ENCODE peak calls at places on chromosomes 4 and X, in eight cellular contexts. R is ovary, U is GM12891, Z is sigmoid colon, K is prostate gland, X is heart left ventricle, E is esophagus squamous epithelium, F is right lobe of liver. T is an unnamed sample.

GRCh38 chrX:153611298-153612095 is 12.6 kb upstream of the CCNQ start:
- DNase-seq in R (no peak), U (no peak), Z (no peak), K (no peak), X (peak; percentile 13), E (no peak), F (no peak), T (no peak)

GRCh38 chrX:48580662-48581061 is 6.4 kb downstream of the RBM3 start:
- DNase-seq in R (no peak), U (no peak), Z (no peak), K (peak; percentile 15), X (no peak), E (no peak), F (no peak), T (no peak)

GRCh38 chr4:26490111-26490979 is at the start of gene CCKAR:
- DNase-seq in R (no peak), U (no peak), Z (no peak), K (no peak), X (no peak), E (no peak), F (no peak), T (no peak)

GRCh38 chrX:64350521-64350920 is 44.7 kb downstream of the MTMR8 start:
- DNase-seq in R (no peak), U (no peak), Z (no peak), K (no peak), X (no peak), E (no peak), F (no peak), T (no peak)

GRCh38 chr4:140099993-140100392 is 54.0 kb downstream of the MAML3 start:
- DNase-seq in R (no peak), U (no peak), Z (peak; percentile 76), K (no peak), X (peak; percentile 52), E (no peak), F (peak; percentile 34), T (no peak)

GRCh38 chrX:1661048-1661921 is 46.4 kb downstream of the ASMT start:
- DNase-seq in R (no peak), U (peak; percentile 89), Z (no peak), K (peak; percentile 9), X (peak; percentile 47), E (peak; percentile 33), F (peak; percentile 30), T (no peak)

GRCh38 chrX:101676571-101676970 is 16.9 kb upstream of the ARMCX2 start:
- DNase-seq in R (no peak), U (no peak), Z (no peak), K (no peak), X (no peak), E (no peak), F (no peak), T (no peak)

GRCh38 chr4:119589165-119589564 is 39.4 kb downstream of the PDE5A start:
- DNase-seq in R (no peak), U (no peak), Z (no peak), K (no peak), X (no peak), E (no peak), F (no peak), T (no peak)

GRCh38 chr4:67765401-67765800 is 11.2 kb upstream of the GNRHR start:
- DNase-seq in R (no peak), U (no peak), Z (no peak), K (no peak), X (no peak), E (no peak), F (no peak), T (no peak)

GRCh38 chrX:105694839-105695238 is 127.5 kb upstream of the NRK start:
- DNase-seq in R (no peak), U (no peak), Z (no peak), K (no peak), X (no peak), E (no peak), F (no peak), T (no peak)

GRCh38 chr4:36349904-36350554 is 68.6 kb downstream of the DTHD1 start:
- DNase-seq in R (no peak), U (no peak), Z (no peak), K (no peak), X (no peak), E (no peak), F (no peak), T (no peak)

GRCh38 chr4:95124906-95125504 is 367.2 kb downstream of the BMPR1B start:
- DNase-seq in R (no peak), U (no peak), Z (no peak), K (peak; percentile 33), X (no peak), E (no peak), F (no peak), T (peak; percentile 6)

GRCh38 chrX:40094900-40095587 is 2.7 kb downstream of the BCOR start:
- DNase-seq in R (no peak), U (no peak), Z (no peak), K (no peak), X (no peak), E (no peak), F (no peak), T (peak; percentile 48)

GRCh38 chrX:40095588-40096394 is 2.0 kb downstream of the BCOR start:
- DNase-seq in R (peak; percentile 55), U (no peak), Z (no peak), K (peak; percentile 7), X (peak; percentile 29), E (no peak), F (peak; percentile 36), T (peak; percentile 61)

GRCh38 chrX:40097492-40098263 is at the start of gene BCOR:
- DNase-seq in R (peak; percentile 77), U (no peak), Z (peak; percentile 90), K (peak; percentile 65), X (peak; percentile 81), E (no peak), F (peak; percentile 87), T (peak; percentile 92)

GRCh38 chrX:40097101-40097491 is 662 bp downstream of the BCOR start:
- DNase-seq in R (peak; percentile 50), U (no peak), Z (no peak), K (no peak), X (no peak), E (no peak), F (no peak), T (peak; percentile 73)

DNA sequence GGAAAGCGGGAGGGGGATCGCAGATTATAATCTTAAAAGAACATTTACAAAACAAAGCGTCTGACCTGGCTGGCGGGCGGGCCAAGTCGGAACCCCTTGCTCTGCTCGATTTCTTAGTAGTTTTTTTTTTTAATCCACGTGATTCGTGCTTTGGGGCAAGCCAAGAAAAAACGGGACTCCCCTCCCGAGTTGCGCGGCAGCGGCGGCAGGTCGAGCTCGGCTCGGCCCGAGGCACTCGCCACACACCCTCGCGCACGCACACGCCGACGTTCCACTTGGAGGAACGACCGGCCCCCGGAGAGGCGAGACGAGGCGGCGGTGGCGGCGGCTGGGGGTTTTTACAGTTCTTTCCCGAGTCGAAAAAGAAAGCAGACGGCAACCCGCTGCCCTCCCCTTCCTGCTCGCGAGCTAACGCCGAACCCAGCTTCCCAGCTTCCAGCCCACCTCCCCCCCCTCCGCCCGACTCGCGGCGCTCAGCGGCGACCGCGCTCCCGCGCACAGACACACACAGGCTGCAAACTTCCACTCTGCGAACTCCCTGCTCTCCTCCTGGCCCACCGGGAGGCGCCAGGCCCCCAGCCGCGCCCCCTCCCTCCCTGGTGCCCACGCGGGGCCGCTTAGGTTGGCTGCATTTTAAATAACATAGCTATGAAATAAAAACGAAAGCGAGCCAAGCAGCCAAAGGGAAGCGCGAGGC is 1.2 kb downstream of the BCOR start:
- DNase-seq in R (peak; percentile 61), U (no peak), Z (peak; percentile 79), K (peak; percentile 25), X (peak; percentile 46), E (no peak), F (peak; percentile 65), T (peak; percentile 66)
- TF ChIP-seq POLR2A in R (no peak), U (no peak), Z (no peak), K (peak; percentile 13), X (no peak), E (no peak), F (no peak), T (no peak)

GRCh38 chr4:163063891-163064290 is 102.8 kb downstream of the NAF1 start:
- DNase-seq in R (no peak), U (no peak), Z (no peak), K (no peak), X (no peak), E (no peak), F (no peak), T (no peak)
- TF ChIP-seq POLR2A in R (no peak), U (no peak), Z (no peak), K (no peak), X (no peak), E (no peak), F (no peak), T (no peak)

DNA sequence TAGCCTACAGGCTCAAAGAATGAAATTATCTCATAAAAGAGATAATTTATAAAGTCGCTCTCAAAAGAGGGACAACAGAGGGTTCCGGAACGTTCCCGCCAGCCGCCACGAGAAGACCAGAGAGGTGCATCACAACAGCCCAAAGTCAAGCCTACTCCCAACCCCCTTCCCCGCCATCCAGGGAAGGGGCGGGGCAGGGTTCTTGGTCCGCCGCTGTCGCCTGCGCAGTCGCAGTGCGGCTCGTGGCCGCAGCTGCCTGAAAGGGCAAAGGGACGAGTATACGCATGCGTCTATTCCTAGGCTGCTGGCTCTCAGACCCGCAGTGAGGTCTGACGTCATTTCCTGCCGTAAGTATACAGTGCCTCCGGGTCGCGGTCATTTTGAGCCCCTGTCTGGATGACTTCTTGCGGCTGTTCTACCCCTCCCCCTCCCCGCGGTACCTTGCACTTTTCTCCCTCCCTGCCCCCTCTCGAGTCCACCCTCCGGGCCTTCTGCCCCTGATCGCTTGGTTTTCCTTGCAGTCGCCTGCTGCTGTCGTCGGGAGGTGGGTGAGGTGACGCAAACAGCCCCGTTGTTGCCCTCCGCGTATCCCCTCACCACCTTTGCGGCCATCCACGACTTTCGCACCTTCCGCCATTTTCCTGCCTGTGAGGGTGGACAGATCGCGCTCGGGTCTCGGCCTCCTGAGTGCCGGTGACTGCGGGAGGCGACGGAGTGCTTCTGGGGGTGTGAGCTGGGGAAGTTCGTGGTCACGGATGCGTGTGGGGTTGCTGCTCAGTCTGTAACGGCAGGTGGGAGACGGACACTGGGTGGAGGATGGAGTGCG is at the start of gene OCIAD1:
- DNase-seq in R (peak; percentile 93), U (peak; percentile 90), Z (peak; percentile 99), K (peak; percentile 99), X (peak; percentile 99), E (peak; percentile 93), F (peak; percentile 95), T (peak; percentile 99)
- TF ChIP-seq POLR2A in R (peak; percentile 37), U (peak; percentile 88), Z (peak; percentile 9), K (peak; percentile 66), X (peak; percentile 65), E (peak; percentile 61), F (peak; percentile 59), T (peak; percentile 95)

DNA sequence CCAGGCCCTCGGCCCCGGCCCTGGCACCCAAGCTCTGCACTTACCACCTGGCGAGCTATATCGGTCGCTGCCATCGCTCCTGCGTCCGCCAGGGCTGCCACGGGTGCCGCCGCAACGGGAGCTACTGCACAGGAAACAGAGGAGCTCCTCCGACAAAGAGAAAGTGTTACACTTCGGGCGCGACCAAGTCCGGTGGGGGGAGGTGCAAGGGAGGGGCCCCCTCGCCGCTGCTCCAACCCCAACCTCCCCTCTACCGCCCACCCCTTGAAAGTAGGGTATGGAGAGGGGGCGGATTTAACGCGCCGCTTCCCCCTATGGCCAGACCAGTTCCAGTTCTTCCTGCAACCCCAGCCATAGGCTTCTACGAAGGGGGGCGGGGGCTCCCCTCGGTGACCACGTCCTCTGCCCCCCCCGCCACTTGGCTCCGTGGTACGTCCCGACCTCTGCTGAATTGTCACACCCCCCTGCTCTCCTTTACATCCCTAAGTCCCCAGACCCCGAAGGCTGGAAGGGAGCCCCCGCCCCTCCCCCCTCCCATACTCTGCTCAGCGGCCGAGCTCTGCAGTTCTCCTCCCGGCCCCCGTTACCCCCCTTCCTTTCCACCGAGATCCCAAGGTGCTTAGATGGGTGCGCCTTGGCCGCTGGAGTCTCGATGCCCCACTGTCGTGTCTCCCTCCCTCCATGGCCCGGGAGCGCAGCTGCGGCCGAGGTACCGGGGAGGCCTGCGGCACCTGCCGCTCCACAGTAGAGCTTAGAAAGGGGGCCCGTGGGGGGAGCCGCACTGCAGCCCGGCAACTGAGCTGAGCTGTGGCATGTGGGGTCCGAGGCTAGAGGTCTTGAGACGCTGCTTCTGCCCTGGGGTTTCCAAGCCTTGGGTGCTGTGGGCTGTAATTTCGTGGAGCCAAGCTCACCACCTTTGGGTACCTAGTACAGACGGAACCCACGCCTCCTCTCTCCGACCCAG is at the start of gene SEPTIN6:
- DNase-seq in R (peak; percentile 58), U (peak; percentile 53), Z (peak; percentile 83), K (peak; percentile 40), X (peak; percentile 74), E (peak; percentile 38), F (peak; percentile 70), T (peak; percentile 84)
- TF ChIP-seq POLR2A in R (no peak), U (peak; percentile 77), Z (peak; percentile 41), K (peak; percentile 38), X (peak; percentile 49), E (peak; percentile 75), F (peak; percentile 65), T (peak; percentile 25)